ENCODE peak calls at places on chromosomes 2 and 18, in nine cellular contexts. One of them, this sample, is unnamed.

GRCh38 chr2:159939946-159940345 is 122.5 kb downstream of the PLA2R1 start:
- DNase-seq in AG09319: no peak
- DNase-seq in activated naive CD4-positive, alpha-beta T cell treated with anti-CD3 and anti-CD28 coated beads for 36 hours: no peak
- DNase-seq in activated naive CD8-positive, alpha-beta T cell treated with anti-CD3 and anti-CD28 coated beads for 36 hours: no peak
- DNase-seq in SJSA1: no peak
- DNase-seq in stimulated activated CD4-positive, alpha-beta T cell treated with anti-CD3 and anti-CD28 coated beads, TNF-alpha, amount 100 ng/mL, for 1 hour: no peak
- DNase-seq in RPMI7951: peak
- DNase-seq in nucleus accumbens: no peak
- DNase-seq in Caki2: peak
- DNase-seq in this sample: peak

GRCh38 chr2:109649736-109650695 is 35.9 kb downstream of the SOWAHC start:
- DNase-seq in activated naive CD8-positive, alpha-beta T cell treated with anti-CD3 and anti-CD28 coated beads for 36 hours: no peak
- DNase-seq in stimulated activated CD4-positive, alpha-beta T cell treated with anti-CD3 and anti-CD28 coated beads, TNF-alpha, amount 100 ng/mL, for 1 hour: no peak
- DNase-seq in nucleus accumbens: no peak
- DNase-seq in Caki2: no peak
- DNase-seq in activated naive CD4-positive, alpha-beta T cell treated with anti-CD3 and anti-CD28 coated beads for 36 hours: no peak
- DNase-seq in RPMI7951: no peak
- DNase-seq in SJSA1: no peak
- DNase-seq in AG09319: no peak
- DNase-seq in this sample: no peak

GRCh38 chr2:112827786-112828185 is 8.8 kb downstream of the IL1B start:
- DNase-seq in Caki2: no peak
- DNase-seq in RPMI7951: peak
- DNase-seq in activated naive CD4-positive, alpha-beta T cell treated with anti-CD3 and anti-CD28 coated beads for 36 hours: no peak
- DNase-seq in activated naive CD8-positive, alpha-beta T cell treated with anti-CD3 and anti-CD28 coated beads for 36 hours: no peak
- DNase-seq in SJSA1: no peak
- DNase-seq in nucleus accumbens: no peak
- DNase-seq in AG09319: no peak
- DNase-seq in stimulated activated CD4-positive, alpha-beta T cell treated with anti-CD3 and anti-CD28 coated beads, TNF-alpha, amount 100 ng/mL, for 1 hour: no peak
- DNase-seq in this sample: no peak

GRCh38 chr2:26172189-26172865 is 561 bp upstream of the GAREM2 start:
- DNase-seq in stimulated activated CD4-positive, alpha-beta T cell treated with anti-CD3 and anti-CD28 coated beads, TNF-alpha, amount 100 ng/mL, for 1 hour: no peak
- DNase-seq in activated naive CD4-positive, alpha-beta T cell treated with anti-CD3 and anti-CD28 coated beads for 36 hours: no peak
- DNase-seq in AG09319: no peak
- DNase-seq in RPMI7951: no peak
- DNase-seq in SJSA1: no peak
- DNase-seq in nucleus accumbens: no peak
- DNase-seq in Caki2: no peak
- DNase-seq in activated naive CD8-positive, alpha-beta T cell treated with anti-CD3 and anti-CD28 coated beads for 36 hours: no peak
- DNase-seq in this sample: peak

GRCh38 chr2:6730821-6731220 is 134.9 kb downstream of the CMPK2 start:
- DNase-seq in SJSA1: no peak
- DNase-seq in stimulated activated CD4-positive, alpha-beta T cell treated with anti-CD3 and anti-CD28 coated beads, TNF-alpha, amount 100 ng/mL, for 1 hour: no peak
- DNase-seq in Caki2: no peak
- DNase-seq in activated naive CD4-positive, alpha-beta T cell treated with anti-CD3 and anti-CD28 coated beads for 36 hours: no peak
- DNase-seq in nucleus accumbens: no peak
- DNase-seq in AG09319: no peak
- DNase-seq in RPMI7951: no peak
- DNase-seq in activated naive CD8-positive, alpha-beta T cell treated with anti-CD3 and anti-CD28 coated beads for 36 hours: no peak
- DNase-seq in this sample: no peak

GRCh38 chr2:120134263-120134662 is 88.9 kb downstream of the TMEM185B start:
- DNase-seq in nucleus accumbens: no peak
- DNase-seq in RPMI7951: peak
- DNase-seq in activated naive CD4-positive, alpha-beta T cell treated with anti-CD3 and anti-CD28 coated beads for 36 hours: no peak
- DNase-seq in SJSA1: peak
- DNase-seq in AG09319: peak
- DNase-seq in activated naive CD8-positive, alpha-beta T cell treated with anti-CD3 and anti-CD28 coated beads for 36 hours: no peak
- DNase-seq in Caki2: no peak
- DNase-seq in stimulated activated CD4-positive, alpha-beta T cell treated with anti-CD3 and anti-CD28 coated beads, TNF-alpha, amount 100 ng/mL, for 1 hour: no peak
- DNase-seq in this sample: no peak

GRCh38 chr2:11348209-11348749 is 3.8 kb upstream of the ROCK2 start:
- DNase-seq in activated naive CD8-positive, alpha-beta T cell treated with anti-CD3 and anti-CD28 coated beads for 36 hours: no peak
- DNase-seq in stimulated activated CD4-positive, alpha-beta T cell treated with anti-CD3 and anti-CD28 coated beads, TNF-alpha, amount 100 ng/mL, for 1 hour: no peak
- DNase-seq in SJSA1: no peak
- DNase-seq in AG09319: no peak
- DNase-seq in activated naive CD4-positive, alpha-beta T cell treated with anti-CD3 and anti-CD28 coated beads for 36 hours: no peak
- DNase-seq in Caki2: no peak
- DNase-seq in RPMI7951: no peak
- DNase-seq in nucleus accumbens: no peak
- DNase-seq in this sample: no peak

GRCh38 chr2:182915369-182916326 is 49.2 kb upstream of the FRZB start:
- DNase-seq in activated naive CD8-positive, alpha-beta T cell treated with anti-CD3 and anti-CD28 coated beads for 36 hours: no peak
- DNase-seq in Caki2: peak
- DNase-seq in stimulated activated CD4-positive, alpha-beta T cell treated with anti-CD3 and anti-CD28 coated beads, TNF-alpha, amount 100 ng/mL, for 1 hour: no peak
- DNase-seq in nucleus accumbens: no peak
- DNase-seq in RPMI7951: peak
- DNase-seq in AG09319: peak
- DNase-seq in SJSA1: peak
- DNase-seq in activated naive CD4-positive, alpha-beta T cell treated with anti-CD3 and anti-CD28 coated beads for 36 hours: no peak
- DNase-seq in this sample: no peak

GRCh38 chr2:204260906-204261305 is 284.4 kb upstream of the PARD3B start:
- DNase-seq in activated naive CD8-positive, alpha-beta T cell treated with anti-CD3 and anti-CD28 coated beads for 36 hours: no peak
- DNase-seq in RPMI7951: no peak
- DNase-seq in AG09319: no peak
- DNase-seq in Caki2: no peak
- DNase-seq in stimulated activated CD4-positive, alpha-beta T cell treated with anti-CD3 and anti-CD28 coated beads, TNF-alpha, amount 100 ng/mL, for 1 hour: no peak
- DNase-seq in nucleus accumbens: no peak
- DNase-seq in SJSA1: no peak
- DNase-seq in activated naive CD4-positive, alpha-beta T cell treated with anti-CD3 and anti-CD28 coated beads for 36 hours: no peak
- DNase-seq in this sample: no peak

GRCh38 chr18:36756262-36756661 is 72.5 kb downstream of the TPGS2 start:
- DNase-seq in SJSA1: no peak
- DNase-seq in nucleus accumbens: no peak
- DNase-seq in RPMI7951: peak
- DNase-seq in Caki2: no peak
- DNase-seq in activated naive CD4-positive, alpha-beta T cell treated with anti-CD3 and anti-CD28 coated beads for 36 hours: no peak
- DNase-seq in stimulated activated CD4-positive, alpha-beta T cell treated with anti-CD3 and anti-CD28 coated beads, TNF-alpha, amount 100 ng/mL, for 1 hour: no peak
- DNase-seq in activated naive CD8-positive, alpha-beta T cell treated with anti-CD3 and anti-CD28 coated beads for 36 hours: no peak
- DNase-seq in AG09319: peak
- DNase-seq in this sample: no peak

GRCh38 chr2:21042958-21043743 is 722 bp downstream of the APOB start:
- DNase-seq in nucleus accumbens: no peak
- DNase-seq in RPMI7951: peak
- DNase-seq in Caki2: peak
- DNase-seq in activated naive CD4-positive, alpha-beta T cell treated with anti-CD3 and anti-CD28 coated beads for 36 hours: peak
- DNase-seq in activated naive CD8-positive, alpha-beta T cell treated with anti-CD3 and anti-CD28 coated beads for 36 hours: peak
- DNase-seq in stimulated activated CD4-positive, alpha-beta T cell treated with anti-CD3 and anti-CD28 coated beads, TNF-alpha, amount 100 ng/mL, for 1 hour: peak
- DNase-seq in AG09319: peak
- DNase-seq in SJSA1: peak
- DNase-seq in this sample: peak

GRCh38 chr18:2994603-2995432 is 18.1 kb downstream of the LPIN2 start:
- DNase-seq in Caki2: no peak
- DNase-seq in SJSA1: no peak
- DNase-seq in activated naive CD4-positive, alpha-beta T cell treated with anti-CD3 and anti-CD28 coated beads for 36 hours: peak
- DNase-seq in AG09319: no peak
- DNase-seq in stimulated activated CD4-positive, alpha-beta T cell treated with anti-CD3 and anti-CD28 coated beads, TNF-alpha, amount 100 ng/mL, for 1 hour: peak
- DNase-seq in activated naive CD8-positive, alpha-beta T cell treated with anti-CD3 and anti-CD28 coated beads for 36 hours: peak
- DNase-seq in RPMI7951: no peak
- DNase-seq in nucleus accumbens: no peak
- DNase-seq in this sample: peak

GRCh38 chr18:63844254-63844653 is 43.3 kb upstream of the SERPINB2 start:
- DNase-seq in SJSA1: peak
- DNase-seq in nucleus accumbens: no peak
- DNase-seq in RPMI7951: peak
- DNase-seq in stimulated activated CD4-positive, alpha-beta T cell treated with anti-CD3 and anti-CD28 coated beads, TNF-alpha, amount 100 ng/mL, for 1 hour: no peak
- DNase-seq in activated naive CD4-positive, alpha-beta T cell treated with anti-CD3 and anti-CD28 coated beads for 36 hours: no peak
- DNase-seq in Caki2: peak
- DNase-seq in AG09319: peak
- DNase-seq in activated naive CD8-positive, alpha-beta T cell treated with anti-CD3 and anti-CD28 coated beads for 36 hours: no peak
- DNase-seq in this sample: peak

GRCh38 chr18:46310258-46310657 is 206.1 kb downstream of the HAUS1 start:
- DNase-seq in SJSA1: no peak
- DNase-seq in RPMI7951: no peak
- DNase-seq in stimulated activated CD4-positive, alpha-beta T cell treated with anti-CD3 and anti-CD28 coated beads, TNF-alpha, amount 100 ng/mL, for 1 hour: no peak
- DNase-seq in AG09319: no peak
- DNase-seq in activated naive CD4-positive, alpha-beta T cell treated with anti-CD3 and anti-CD28 coated beads for 36 hours: no peak
- DNase-seq in nucleus accumbens: no peak
- DNase-seq in activated naive CD8-positive, alpha-beta T cell treated with anti-CD3 and anti-CD28 coated beads for 36 hours: no peak
- DNase-seq in Caki2: peak
- DNase-seq in this sample: no peak

This sample was measured in GM13977.